ENCODE peak calls at places on chromosomes 12 and 14, in nine cellular contexts. One of them, this sample, is unnamed.

GRCh38 chr12:13103391-13104033 is at the start of gene GSG1:
- DNase-seq in A549: no peak
- DNase-seq in endothelial cell: no peak
- DNase-seq in activated T-cell treated with anti-CD3 and anti-CD28 coated beads for 4 hours: no peak
- DNase-seq in memory B cell: no peak
- DNase-seq in Calu3: no peak
- DNase-seq in NCI-H446: no peak
- DNase-seq in stimulated activated CD8-positive, alpha-beta memory T cell treated with anti-CD3 and anti-CD28 coated beads, Interleukin-7, amount 100 ng/mL, for 48 hours: peak; percentile 48
- DNase-seq in M059J: peak; percentile 30
- DNase-seq in this sample: peak; percentile 32

GRCh38 chr12:45309826-45310626 is 94.1 kb downstream of the ANO6 start:
- DNase-seq in Calu3: no peak
- DNase-seq in NCI-H446: no peak
- DNase-seq in activated T-cell treated with anti-CD3 and anti-CD28 coated beads for 4 hours: no peak
- DNase-seq in A549: no peak
- DNase-seq in M059J: no peak
- DNase-seq in memory B cell: no peak
- DNase-seq in endothelial cell: no peak
- DNase-seq in stimulated activated CD8-positive, alpha-beta memory T cell treated with anti-CD3 and anti-CD28 coated beads, Interleukin-7, amount 100 ng/mL, for 48 hours: no peak
- DNase-seq in this sample: no peak

GRCh38 chr14:91456283-91456682 is 38.7 kb upstream of the CCDC88C start:
- DNase-seq in NCI-H446: no peak
- DNase-seq in stimulated activated CD8-positive, alpha-beta memory T cell treated with anti-CD3 and anti-CD28 coated beads, Interleukin-7, amount 100 ng/mL, for 48 hours: no peak
- DNase-seq in Calu3: no peak
- DNase-seq in endothelial cell: no peak
- DNase-seq in M059J: no peak
- DNase-seq in memory B cell: no peak
- DNase-seq in activated T-cell treated with anti-CD3 and anti-CD28 coated beads for 4 hours: no peak
- DNase-seq in A549: no peak
- DNase-seq in this sample: no peak

GRCh38 chr14:96126339-96126770 is 78.3 kb upstream of the BDKRB2 start:
- DNase-seq in NCI-H446: no peak
- DNase-seq in stimulated activated CD8-positive, alpha-beta memory T cell treated with anti-CD3 and anti-CD28 coated beads, Interleukin-7, amount 100 ng/mL, for 48 hours: no peak
- DNase-seq in endothelial cell: peak; percentile 19
- DNase-seq in Calu3: no peak
- DNase-seq in activated T-cell treated with anti-CD3 and anti-CD28 coated beads for 4 hours: no peak
- DNase-seq in M059J: peak; percentile 63
- DNase-seq in memory B cell: no peak
- DNase-seq in A549: no peak
- DNase-seq in this sample: no peak

GRCh38 chr12:16602412-16602811 is 3.5 kb downstream of the LMO3 start:
- DNase-seq in activated T-cell treated with anti-CD3 and anti-CD28 coated beads for 4 hours: no peak
- DNase-seq in endothelial cell: no peak
- DNase-seq in Calu3: no peak
- DNase-seq in NCI-H446: no peak
- DNase-seq in M059J: no peak
- DNase-seq in memory B cell: no peak
- DNase-seq in A549: no peak
- DNase-seq in stimulated activated CD8-positive, alpha-beta memory T cell treated with anti-CD3 and anti-CD28 coated beads, Interleukin-7, amount 100 ng/mL, for 48 hours: no peak
- DNase-seq in this sample: no peak

GRCh38 chr14:100830681-100831080 is 4.8 kb downstream of the MEG3 start:
- DNase-seq in memory B cell: no peak
- DNase-seq in M059J: no peak
- DNase-seq in NCI-H446: no peak
- DNase-seq in Calu3: no peak
- DNase-seq in endothelial cell: no peak
- DNase-seq in activated T-cell treated with anti-CD3 and anti-CD28 coated beads for 4 hours: no peak
- DNase-seq in stimulated activated CD8-positive, alpha-beta memory T cell treated with anti-CD3 and anti-CD28 coated beads, Interleukin-7, amount 100 ng/mL, for 48 hours: no peak
- DNase-seq in A549: no peak
- DNase-seq in this sample: no peak

GRCh38 chr12:121424632-121424992 is 24.7 kb downstream of the RNF34 start:
- DNase-seq in M059J: no peak
- DNase-seq in A549: no peak
- DNase-seq in endothelial cell: no peak
- DNase-seq in activated T-cell treated with anti-CD3 and anti-CD28 coated beads for 4 hours: no peak
- DNase-seq in Calu3: no peak
- DNase-seq in NCI-H446: no peak
- DNase-seq in stimulated activated CD8-positive, alpha-beta memory T cell treated with anti-CD3 and anti-CD28 coated beads, Interleukin-7, amount 100 ng/mL, for 48 hours: no peak
- DNase-seq in memory B cell: no peak
- DNase-seq in this sample: no peak

GRCh38 chr14:25411933-25412757 is 362.2 kb upstream of the STXBP6 start:
- DNase-seq in Calu3: peak; percentile 2
- DNase-seq in memory B cell: no peak
- DNase-seq in M059J: no peak
- DNase-seq in A549: peak; percentile 5
- DNase-seq in stimulated activated CD8-positive, alpha-beta memory T cell treated with anti-CD3 and anti-CD28 coated beads, Interleukin-7, amount 100 ng/mL, for 48 hours: no peak
- DNase-seq in activated T-cell treated with anti-CD3 and anti-CD28 coated beads for 4 hours: no peak
- DNase-seq in endothelial cell: peak; percentile 42
- DNase-seq in NCI-H446: no peak
- DNase-seq in this sample: no peak

GRCh38 chr12:6539276-6540134 is 5.2 kb downstream of the GAPDH start:
- DNase-seq in activated T-cell treated with anti-CD3 and anti-CD28 coated beads for 4 hours: no peak
- DNase-seq in NCI-H446: no peak
- DNase-seq in Calu3: no peak
- DNase-seq in stimulated activated CD8-positive, alpha-beta memory T cell treated with anti-CD3 and anti-CD28 coated beads, Interleukin-7, amount 100 ng/mL, for 48 hours: no peak
- DNase-seq in memory B cell: no peak
- DNase-seq in endothelial cell: no peak
- DNase-seq in M059J: peak; percentile 50
- DNase-seq in A549: peak; percentile 62
- DNase-seq in this sample: no peak

GRCh38 chr14:96100171-96101064 is 61.3 kb downstream of the C14orf132 start:
- DNase-seq in activated T-cell treated with anti-CD3 and anti-CD28 coated beads for 4 hours: peak; percentile 56
- DNase-seq in M059J: peak; percentile 72
- DNase-seq in endothelial cell: peak; percentile 92
- DNase-seq in NCI-H446: peak; percentile 50
- DNase-seq in Calu3: peak; percentile 88
- DNase-seq in memory B cell: no peak
- DNase-seq in A549: peak; percentile 87
- DNase-seq in stimulated activated CD8-positive, alpha-beta memory T cell treated with anti-CD3 and anti-CD28 coated beads, Interleukin-7, amount 100 ng/mL, for 48 hours: peak; percentile 42
- DNase-seq in this sample: peak; percentile 39

GRCh38 chr14:25150934-25151790 is 101.2 kb upstream of the STXBP6 start:
- DNase-seq in endothelial cell: no peak
- DNase-seq in Calu3: no peak
- DNase-seq in memory B cell: peak; percentile 8
- DNase-seq in stimulated activated CD8-positive, alpha-beta memory T cell treated with anti-CD3 and anti-CD28 coated beads, Interleukin-7, amount 100 ng/mL, for 48 hours: no peak
- DNase-seq in NCI-H446: peak; percentile 13
- DNase-seq in M059J: peak; percentile 41
- DNase-seq in activated T-cell treated with anti-CD3 and anti-CD28 coated beads for 4 hours: no peak
- DNase-seq in A549: peak; percentile 54
- DNase-seq in this sample: no peak

GRCh38 chr12:25276199-25276937 is 25.6 kb upstream of the KRAS start:
- DNase-seq in memory B cell: no peak
- DNase-seq in A549: peak; percentile 88
- DNase-seq in endothelial cell: no peak
- DNase-seq in Calu3: peak; percentile 65
- DNase-seq in NCI-H446: no peak
- DNase-seq in activated T-cell treated with anti-CD3 and anti-CD28 coated beads for 4 hours: peak; percentile 44
- DNase-seq in stimulated activated CD8-positive, alpha-beta memory T cell treated with anti-CD3 and anti-CD28 coated beads, Interleukin-7, amount 100 ng/mL, for 48 hours: peak; percentile 72
- DNase-seq in M059J: peak; percentile 96
- DNase-seq in this sample: peak; percentile 33

GRCh38 chr14:99075061-99075460 is 196.9 kb downstream of the BCL11B start:
- DNase-seq in A549: no peak
- DNase-seq in endothelial cell: no peak
- DNase-seq in M059J: no peak
- DNase-seq in Calu3: no peak
- DNase-seq in stimulated activated CD8-positive, alpha-beta memory T cell treated with anti-CD3 and anti-CD28 coated beads, Interleukin-7, amount 100 ng/mL, for 48 hours: no peak
- DNase-seq in NCI-H446: no peak
- DNase-seq in memory B cell: no peak
- DNase-seq in activated T-cell treated with anti-CD3 and anti-CD28 coated beads for 4 hours: no peak
- DNase-seq in this sample: no peak

GRCh38 chr14:95575820-95576473 is 41.1 kb downstream of the GLRX5 start:
- DNase-seq in Calu3: no peak
- DNase-seq in NCI-H446: no peak
- DNase-seq in activated T-cell treated with anti-CD3 and anti-CD28 coated beads for 4 hours: no peak
- DNase-seq in M059J: no peak
- DNase-seq in A549: no peak
- DNase-seq in stimulated activated CD8-positive, alpha-beta memory T cell treated with anti-CD3 and anti-CD28 coated beads, Interleukin-7, amount 100 ng/mL, for 48 hours: no peak
- DNase-seq in endothelial cell: no peak
- DNase-seq in memory B cell: no peak
- DNase-seq in this sample: no peak

GRCh38 chr14:81371802-81372201 is 28.3 kb downstream of the STON2 start:
- DNase-seq in activated T-cell treated with anti-CD3 and anti-CD28 coated beads for 4 hours: no peak
- DNase-seq in M059J: no peak
- DNase-seq in Calu3: no peak
- DNase-seq in stimulated activated CD8-positive, alpha-beta memory T cell treated with anti-CD3 and anti-CD28 coated beads, Interleukin-7, amount 100 ng/mL, for 48 hours: no peak
- DNase-seq in endothelial cell: no peak
- DNase-seq in memory B cell: no peak
- DNase-seq in A549: no peak
- DNase-seq in NCI-H446: no peak
- DNase-seq in this sample: no peak

GRCh38 chr14:71139058-71139946 is 232.0 kb downstream of the PCNX1 start:
- DNase-seq in stimulated activated CD8-positive, alpha-beta memory T cell treated with anti-CD3 and anti-CD28 coated beads, Interleukin-7, amount 100 ng/mL, for 48 hours: peak; percentile 21
- DNase-seq in activated T-cell treated with anti-CD3 and anti-CD28 coated beads for 4 hours: peak; percentile 52
- DNase-seq in Calu3: peak; percentile 67
- DNase-seq in endothelial cell: peak; percentile 60
- DNase-seq in A549: peak; percentile 53
- DNase-seq in M059J: peak; percentile 46
- DNase-seq in NCI-H446: peak; percentile 25
- DNase-seq in memory B cell: peak; percentile 55
- DNase-seq in this sample: peak; percentile 63

GRCh38 chr12:10398168-10398567 is 8.3 kb upstream of the KLRK1 start:
- DNase-seq in endothelial cell: no peak
- DNase-seq in NCI-H446: no peak
- DNase-seq in Calu3: no peak
- DNase-seq in activated T-cell treated with anti-CD3 and anti-CD28 coated beads for 4 hours: no peak
- DNase-seq in stimulated activated CD8-positive, alpha-beta memory T cell treated with anti-CD3 and anti-CD28 coated beads, Interleukin-7, amount 100 ng/mL, for 48 hours: no peak
- DNase-seq in A549: no peak
- DNase-seq in memory B cell: no peak
- DNase-seq in M059J: no peak
- DNase-seq in this sample: no peak

GRCh38 chr14:91269076-91269991 is 24.8 kb upstream of the GPR68 start:
- DNase-seq in A549: no peak
- DNase-seq in memory B cell: no peak
- DNase-seq in activated T-cell treated with anti-CD3 and anti-CD28 coated beads for 4 hours: no peak
- DNase-seq in stimulated activated CD8-positive, alpha-beta memory T cell treated with anti-CD3 and anti-CD28 coated beads, Interleukin-7, amount 100 ng/mL, for 48 hours: no peak
- DNase-seq in endothelial cell: no peak
- DNase-seq in Calu3: no peak
- DNase-seq in M059J: peak; percentile 16
- DNase-seq in NCI-H446: peak; percentile 23
- DNase-seq in this sample: no peak

GRCh38 chr12:53096089-53096741 is 1.3 kb upstream of the IGFBP6 start:
- DNase-seq in M059J: peak; percentile 12
- DNase-seq in endothelial cell: no peak
- DNase-seq in Calu3: no peak
- DNase-seq in NCI-H446: no peak
- DNase-seq in stimulated activated CD8-positive, alpha-beta memory T cell treated with anti-CD3 and anti-CD28 coated beads, Interleukin-7, amount 100 ng/mL, for 48 hours: no peak
- DNase-seq in activated T-cell treated with anti-CD3 and anti-CD28 coated beads for 4 hours: no peak
- DNase-seq in A549: no peak
- DNase-seq in memory B cell: no peak
- DNase-seq in this sample: no peak